ENCODE peak calls at places on chromosome 11, in eight cellular contexts. E is esophagus squamous epithelium, G is IMR-90, O is kidney epithelial cell, N is MM.1S, F is Caco-2, Y is H7, R is hepatocyte. X is an unnamed sample.

GRCh38 chr11:102733232-102733875 is 8.6 kb upstream of the MMP8 start:
- DNase-seq in E (no peak), G (peak; percentile 47), O (peak; percentile 16), N (peak; percentile 61), F (peak; percentile 92), Y (peak; percentile 69), R (peak; percentile 83), X (peak; percentile 84)

GRCh38 chr11:44333271-44334218 is 23.6 kb upstream of the ALX4 start:
- DNase-seq in E (no peak), G (peak; percentile 25), O (no peak), N (no peak), F (peak; percentile 26), Y (no peak), R (peak; percentile 43), X (no peak)

GRCh38 chr11:60987577-60988277 is 16.2 kb downstream of the CD6 start:
- DNase-seq in E (no peak), G (no peak), O (no peak), N (no peak), F (no peak), Y (no peak), R (no peak), X (no peak)

GRCh38 chr11:71391352-71391751 is 56.8 kb downstream of the DHCR7 start:
- DNase-seq in E (no peak), G (no peak), O (no peak), N (no peak), F (no peak), Y (no peak), R (no peak), X (no peak)

GRCh38 chr11:19511413-19512183 is 201.0 kb upstream of the NAV2 start:
- DNase-seq in E (no peak), G (no peak), O (no peak), N (no peak), F (no peak), Y (no peak), R (no peak), X (no peak)

GRCh38 chr11:23079382-23079813 is 219.1 kb upstream of the CCDC179 start:
- DNase-seq in E (no peak), G (peak; percentile 82), O (no peak), N (no peak), F (no peak), Y (no peak), R (no peak), X (no peak)

GRCh38 chr11:61834278-61835004 is 6.3 kb downstream of the FADS2 start:
- DNase-seq in E (no peak), G (peak; percentile 47), O (no peak), N (peak; percentile 77), F (no peak), Y (peak; percentile 78), R (peak; percentile 43), X (peak; percentile 78)

GRCh38 chr11:63478896-63479295 is 12.1 kb downstream of the PLAAT5 start:
- DNase-seq in E (no peak), G (peak; percentile 75), O (peak; percentile 38), N (peak; percentile 68), F (peak; percentile 80), Y (peak; percentile 70), R (peak; percentile 84), X (no peak)

GRCh38 chr11:78189851-78190250 is 1.1 kb downstream of the USP35 start:
- DNase-seq in E (no peak), G (no peak), O (no peak), N (no peak), F (no peak), Y (no peak), R (no peak), X (peak; percentile 77)
- H3K4me3 ChIP-seq in E (peak overlapping the region; percentile 100), G (peak overlapping the region; percentile 94), O (no peak overlapping the region), N (no peak overlapping the region), F (no peak overlapping the region), Y (no peak overlapping the region), R (no peak overlapping the region), X (peak overlapping the region; percentile 85)

GRCh38 chr11:128752379-128752778 is 58.5 kb downstream of the FLI1 start:
- DNase-seq in E (no peak), G (no peak), O (no peak), N (no peak), F (no peak), Y (no peak), R (no peak), X (no peak)
- H3K36me3 ChIP-seq in E (no peaks in the 10 kb centered on the region), G (no peaks in the 10 kb centered on the region), O (no peaks in the 10 kb centered on the region), N (no peaks in the 10 kb centered on the region), F (no peaks in the 10 kb centered on the region), Y (no peaks in the 10 kb centered on the region), R (no peaks in the 10 kb centered on the region), X (peaks cover 38% of the 10 kb centered on the region)

DNA sequence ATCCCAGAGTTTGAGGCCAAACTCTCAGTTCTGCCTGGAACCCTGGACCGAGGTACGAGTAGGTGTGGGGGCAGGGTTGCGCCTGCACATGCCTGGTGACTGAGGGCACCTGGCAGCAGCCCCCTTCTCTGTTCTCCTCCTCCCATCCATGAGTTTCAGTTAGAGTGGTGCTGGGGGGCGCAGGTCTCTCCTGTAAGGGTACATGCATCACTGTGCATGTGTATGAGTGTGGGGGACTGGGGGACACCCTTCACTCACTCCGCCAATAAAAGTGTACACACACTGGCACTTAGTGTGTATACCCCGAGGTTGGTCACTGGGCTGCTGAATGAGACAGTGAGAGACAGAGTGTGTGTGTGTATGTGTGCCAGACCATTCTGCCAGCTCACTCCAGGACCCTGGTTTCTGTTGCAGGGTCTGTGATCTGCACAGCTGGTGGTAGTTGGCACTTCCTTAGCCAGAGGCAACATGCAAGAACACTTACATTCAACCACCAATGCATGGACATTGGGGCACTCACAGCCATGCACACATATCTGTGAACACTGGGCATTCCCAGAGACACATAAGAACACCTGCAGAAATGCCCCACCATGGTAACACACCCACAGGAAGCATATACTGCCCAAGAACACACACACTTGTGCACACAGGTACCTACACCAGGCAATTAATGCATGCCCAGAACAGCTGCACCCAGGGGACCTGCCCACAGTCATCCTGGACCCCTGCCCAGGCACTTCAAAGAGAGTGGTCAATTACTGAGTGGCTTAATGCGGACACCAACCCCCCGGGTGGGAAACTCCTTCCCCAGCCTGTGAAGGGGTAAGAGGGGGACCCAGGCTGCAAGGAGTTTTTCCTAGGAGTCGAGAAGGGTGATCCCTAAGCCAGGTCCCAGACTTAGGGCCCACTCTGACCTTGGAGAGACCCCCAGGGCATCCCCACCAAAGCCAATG is 1.2 kb upstream of the NRXN2 start:
- DNase-seq in E (no peak), G (no peak), O (no peak), N (no peak), F (no peak), Y (peak; percentile 28), R (no peak), X (peak; percentile 56)
- H3K4me3 ChIP-seq in E (peak overlapping the region; percentile 88), G (no peak overlapping the region), O (no peak overlapping the region), N (no peak overlapping the region), F (no peak overlapping the region), Y (no peak overlapping the region), R (no peak overlapping the region), X (no peak overlapping the region)

DNA sequence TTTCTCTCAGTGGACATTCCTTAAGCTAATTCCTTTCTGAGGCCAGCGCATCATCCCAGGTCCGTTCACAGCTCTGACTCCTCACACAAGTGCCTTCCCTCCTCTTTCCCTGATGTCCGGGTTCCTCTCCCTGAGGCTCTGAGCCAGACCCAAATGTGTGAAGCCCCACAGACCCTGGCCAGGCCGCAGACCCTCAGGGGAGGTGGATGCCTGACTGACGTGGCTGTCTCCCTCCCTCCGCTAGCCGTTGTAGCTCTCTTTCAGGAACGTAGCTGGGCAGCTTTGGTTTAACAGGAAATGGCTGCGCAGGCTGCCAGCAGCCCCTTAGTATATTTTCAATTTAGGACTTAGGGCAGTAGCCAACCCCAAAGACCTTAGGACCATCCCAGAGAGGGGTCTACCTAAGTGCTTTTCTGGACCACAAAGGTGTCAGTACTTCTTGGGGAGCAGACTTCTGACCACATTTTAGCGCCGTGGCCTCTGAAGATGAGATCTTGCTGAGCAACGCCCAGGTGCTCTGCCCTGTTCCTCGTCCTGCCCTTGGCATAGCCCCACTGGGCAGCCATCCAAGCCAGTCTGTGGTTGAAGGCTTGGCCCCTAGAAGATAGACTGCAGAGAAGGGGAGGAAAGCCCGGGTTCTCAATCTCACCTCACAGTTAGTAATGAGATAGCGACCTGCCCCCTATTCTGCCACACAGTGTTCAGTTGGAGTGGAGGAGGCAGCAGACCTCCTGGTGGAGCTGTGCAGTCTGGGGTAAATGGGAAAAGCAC is 27.0 kb downstream of the MYBPC3 start:
- DNase-seq in E (no peak), G (no peak), O (no peak), N (no peak), F (no peak), Y (no peak), R (no peak), X (no peak)
- H3K36me3 ChIP-seq in E (no peaks in the 10 kb centered on the region), G (peaks cover 48% of the 10 kb centered on the region), O (peaks cover 2% of the 10 kb centered on the region), N (no peaks in the 10 kb centered on the region), F (peaks cover 6% of the 10 kb centered on the region), Y (peaks cover 6% of the 10 kb centered on the region), R (no peaks in the 10 kb centered on the region), X (no peaks in the 10 kb centered on the region)

DNA sequence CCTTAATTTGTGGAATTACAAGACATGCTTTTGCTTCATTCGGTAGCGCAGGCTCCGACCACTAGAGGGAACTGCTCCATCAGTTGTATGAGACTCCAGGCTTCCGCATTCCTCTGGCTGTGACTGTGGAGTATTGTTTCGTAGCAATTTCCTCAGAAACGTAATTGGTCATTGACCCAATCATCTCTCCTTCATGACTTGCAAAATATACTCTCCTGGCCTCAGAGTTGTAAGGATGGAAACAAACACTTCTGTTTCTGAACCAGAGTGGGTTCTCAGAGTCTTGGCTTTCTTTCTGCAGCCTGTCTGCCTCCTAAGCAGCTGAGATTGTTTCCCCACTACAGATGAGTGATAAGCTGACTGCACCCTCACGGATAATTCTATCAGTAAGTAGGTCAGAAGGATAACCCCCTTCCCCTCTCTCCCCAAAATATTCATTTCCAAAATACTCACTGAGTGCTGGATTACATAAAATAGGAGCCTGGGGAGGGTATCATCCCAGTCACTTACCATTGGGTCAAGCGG is 146.8 kb upstream of the ZC3H12C start:
- DNase-seq in E (peak; percentile 14), G (peak; percentile 97), O (peak; percentile 74), N (peak; percentile 87), F (peak; percentile 90), Y (peak; percentile 64), R (peak; percentile 93), X (peak; percentile 83)
- H3K4me3 ChIP-seq in E (peak overlapping the region; percentile 54), G (peak overlapping the region; percentile 32), O (peak overlapping the region; percentile 6), N (peak overlapping the region; percentile 46), F (peak overlapping the region; percentile 17), Y (no peak overlapping the region), R (no peak overlapping the region), X (peak overlapping the region; percentile 13)

DNA sequence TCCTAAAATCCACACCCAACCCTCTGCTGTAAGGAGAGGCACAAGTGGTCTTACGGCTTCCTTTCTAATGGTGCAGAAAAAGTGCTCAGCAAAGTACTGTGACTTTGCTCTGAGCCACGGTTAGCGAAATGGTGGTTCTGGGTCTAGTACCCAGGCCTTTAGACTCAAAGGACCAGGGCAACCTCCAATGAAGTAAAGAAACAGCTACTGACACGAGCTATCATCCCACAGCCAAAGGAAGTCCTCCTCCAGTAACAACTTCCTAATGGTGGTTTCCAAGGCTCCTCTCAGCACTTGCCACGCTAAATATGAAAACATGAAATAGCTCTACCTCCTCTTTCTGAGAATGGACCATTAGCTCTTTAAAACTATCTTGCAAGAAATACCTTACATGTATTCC is 122.5 kb downstream of the ETS1 start:
- DNase-seq in E (no peak), G (no peak), O (no peak), N (no peak), F (no peak), Y (no peak), R (no peak), X (no peak)
- H3K36me3 ChIP-seq in E (no peaks in the 10 kb centered on the region), G (peaks cover 26% of the 10 kb centered on the region), O (no peaks in the 10 kb centered on the region), N (no peaks in the 10 kb centered on the region), F (no peaks in the 10 kb centered on the region), Y (peaks cover 6% of the 10 kb centered on the region), R (no peaks in the 10 kb centered on the region), X (peaks cover 4% of the 10 kb centered on the region)